ENCODE peak calls at places on chromosome 10, in seven cellular contexts. T, Y, O, M, W, G and P are unnamed samples.

GRCh38 chr10:14603539-14604102 is 171.1 kb downstream of the FAM107B start:
- DNase-seq in T (peak; percentile 37), Y (peak; percentile 49), O (peak; percentile 35), M (peak; percentile 67), W (peak; percentile 8), G (peak; percentile 58), P (no peak)

GRCh38 chr10:104197364-104197763 is 34.8 kb downstream of the CFAP43 start:
- DNase-seq in T (no peak), Y (no peak), O (no peak), M (no peak), W (peak; percentile 73), G (no peak), P (no peak)

GRCh38 chr10:13162013-13162364 is 631 bp downstream of the MCM10 start:
- DNase-seq in T (no peak), Y (no peak), O (no peak), M (peak; percentile 39), W (no peak), G (no peak), P (no peak)

GRCh38 chr10:61120805-61121204 is 176.8 kb upstream of the RHOBTB1 start:
- DNase-seq in T (no peak), Y (no peak), O (no peak), M (no peak), W (no peak), G (no peak), P (no peak)

GRCh38 chr10:4427524-4427923 is 398.5 kb upstream of the AKR1E2 start:
- DNase-seq in T (no peak), Y (no peak), O (no peak), M (no peak), W (no peak), G (no peak), P (no peak)

GRCh38 chr10:90968448-90969086 is 47.7 kb upstream of the ANKRD1 start:
- DNase-seq in T (no peak), Y (no peak), O (no peak), M (no peak), W (peak; percentile 82), G (no peak), P (no peak)

GRCh38 chr10:24385776-24386175 is 176.8 kb downstream of the KIAA1217 start:
- DNase-seq in T (no peak), Y (no peak), O (no peak), M (no peak), W (no peak), G (no peak), P (no peak)

GRCh38 chr10:86443069-86443468 is 76.5 kb upstream of the GRID1 start:
- DNase-seq in T (no peak), Y (no peak), O (no peak), M (no peak), W (no peak), G (no peak), P (no peak)

GRCh38 chr10:24603333-24603732 is 120.4 kb downstream of the ARHGAP21 start:
- DNase-seq in T (no peak), Y (no peak), O (no peak), M (no peak), W (peak; percentile 53), G (no peak), P (no peak)

GRCh38 chr10:123009105-123009805 is 449 bp downstream of the ACADSB start:
- DNase-seq in T (peak; percentile 14), Y (peak; percentile 21), O (peak; percentile 38), M (peak; percentile 51), W (peak; percentile 1), G (peak; percentile 51), P (peak; percentile 70)

GRCh38 chr10:16117305-16117695 is 257.0 kb upstream of the MINDY3 start:
- DNase-seq in T (no peak), Y (no peak), O (no peak), M (no peak), W (no peak), G (no peak), P (no peak)

GRCh38 chr10:43115881-43116595 is 22.2 kb upstream of the CSGALNACT2 start:
- DNase-seq in T (no peak), Y (no peak), O (no peak), M (no peak), W (no peak), G (no peak), P (no peak)

GRCh38 chr10:110995301-110995700 is 75.9 kb downstream of the SHOC2 start:
- DNase-seq in T (no peak), Y (no peak), O (no peak), M (no peak), W (no peak), G (no peak), P (peak; percentile 74)

GRCh38 chr10:104297697-104298660 is 29.0 kb downstream of the GSTO2 start:
- DNase-seq in T (no peak), Y (peak; percentile 41), O (no peak), M (peak; percentile 69), W (no peak), G (no peak), P (peak; percentile 94)

GRCh38 chr10:124075116-124075955 is 18.1 kb downstream of the CHST15 start:
- DNase-seq in T (no peak), Y (peak; percentile 48), O (no peak), M (peak; percentile 86), W (no peak), G (no peak), P (no peak)

GRCh38 chr10:64334084-64334483 is 812.9 kb downstream of the REEP3 start:
- DNase-seq in T (no peak), Y (no peak), O (no peak), M (no peak), W (peak; percentile 15), G (no peak), P (no peak)

GRCh38 chr10:24722131-24722675 is 1.5 kb downstream of the ARHGAP21 start:
- DNase-seq in T (no peak), Y (no peak), O (no peak), M (no peak), W (no peak), G (no peak), P (no peak)

GRCh38 chr10:15642095-15642494 is 77.6 kb downstream of the ITGA8 start:
- DNase-seq in T (no peak), Y (no peak), O (no peak), M (no peak), W (peak; percentile 6), G (no peak), P (no peak)

GRCh38 chr10:101995451-101996063 is 60.4 kb downstream of the ARMH3 start:
- DNase-seq in T (no peak), Y (no peak), O (no peak), M (no peak), W (peak; percentile 44), G (no peak), P (no peak)

GRCh38 chr10:63671317-63671937 is 150.2 kb downstream of the REEP3 start:
- DNase-seq in T (no peak), Y (no peak), O (no peak), M (no peak), W (no peak), G (no peak), P (no peak)

GRCh38 chr10:118045154-118045841 is 1.4 kb downstream of the RAB11FIP2 start:
- DNase-seq in T (no peak), Y (no peak), O (no peak), M (no peak), W (no peak), G (no peak), P (no peak)

GRCh38 chr10:3666525-3667302 is 118.3 kb downstream of the KLF6 start:
- DNase-seq in T (peak; percentile 42), Y (no peak), O (no peak), M (no peak), W (no peak), G (peak; percentile 70), P (no peak)

GRCh38 chr10:35058686-35059085 is 31.5 kb downstream of the CUL2 start:
- DNase-seq in T (no peak), Y (no peak), O (no peak), M (no peak), W (no peak), G (no peak), P (no peak)

GRCh38 chr10:73953665-73954064 is 42.7 kb downstream of the PLAU start:
- DNase-seq in T (no peak), Y (no peak), O (no peak), M (no peak), W (no peak), G (no peak), P (no peak)

GRCh38 chr10:50607526-50607925 is 16.2 kb downstream of the SGMS1 start:
- DNase-seq in T (no peak), Y (no peak), O (no peak), M (no peak), W (peak; percentile 40), G (no peak), P (no peak)
- H3K4me1 ChIP-seq in T (peaks cover 71% of the 10 kb centered on the region), Y (peaks cover 53% of the 10 kb centered on the region), O (peaks cover 90% of the 10 kb centered on the region), M (peaks cover 8% of the 10 kb centered on the region), W (peaks cover 58% of the 10 kb centered on the region), G (peaks cover 8% of the 10 kb centered on the region), P (peaks cover 14% of the 10 kb centered on the region)

DNA sequence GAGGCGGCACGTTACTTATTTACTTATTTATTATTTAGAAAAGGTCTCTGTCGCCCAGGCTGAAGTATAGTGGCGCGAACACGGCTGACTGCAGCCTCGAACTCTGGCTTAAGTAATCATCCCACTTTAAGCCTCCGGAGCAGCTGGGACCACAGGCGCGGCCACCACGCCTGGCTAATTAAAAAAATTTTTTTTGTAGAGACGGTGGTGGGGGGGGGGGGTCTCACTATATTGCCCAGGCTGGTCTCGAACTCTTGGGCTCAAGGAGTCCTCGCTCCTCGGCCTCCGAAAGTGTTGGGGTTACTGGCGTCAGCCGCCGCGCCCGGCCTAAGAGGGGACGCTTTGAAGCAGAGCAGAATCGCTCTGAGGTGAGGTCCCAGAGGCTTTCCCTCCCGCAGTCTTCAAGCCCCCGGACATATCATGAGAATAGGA is 675 bp upstream of the FRAT2 start:
- DNase-seq in T (no peak), Y (peak; percentile 50), O (peak; percentile 31), M (peak; percentile 72), W (no peak), G (no peak), P (peak; percentile 70)
- H3K27ac ChIP-seq in T (peak overlapping the region; percentile 98), Y (peak overlapping the region; percentile 54), O (peak overlapping the region; percentile 82), M (peak overlapping the region; percentile 94), W (no peak overlapping the region), G (no peak overlapping the region), P (no peak overlapping the region)

GRCh38 chr10:112585960-112586359 is 138.9 kb downstream of the VTI1A start:
- DNase-seq in T (no peak), Y (no peak), O (no peak), M (no peak), W (no peak), G (no peak), P (no peak)
- H3K4me1 ChIP-seq in T (no peaks in the 10 kb centered on the region), Y (no peaks in the 10 kb centered on the region), O (no peaks in the 10 kb centered on the region), M (peaks cover 37% of the 10 kb centered on the region), W (peaks cover 34% of the 10 kb centered on the region), G (peaks cover 6% of the 10 kb centered on the region), P (no peaks in the 10 kb centered on the region)

GRCh38 chr10:75234683-75235374 is 928 bp downstream of the COMTD1 start:
- DNase-seq in T (no peak), Y (peak; percentile 62), O (no peak), M (peak; percentile 85), W (peak; percentile 35), G (peak; percentile 56), P (peak; percentile 90)

GRCh38 chr10:75235375-75236177 is at the start of gene COMTD1:
- DNase-seq in T (peak; percentile 95), Y (peak; percentile 95), O (peak; percentile 98), M (peak; percentile 95), W (peak; percentile 100), G (peak; percentile 95), P (peak; percentile 99)

GRCh38 chr10:75238182-75239180 is 2.7 kb upstream of the COMTD1 start:
- DNase-seq in T (no peak), Y (no peak), O (peak; percentile 6), M (no peak), W (no peak), G (no peak), P (peak; percentile 63)

GRCh38 chr10:75234017-75234682 is 1.6 kb downstream of the COMTD1 start:
- DNase-seq in T (peak; percentile 99), Y (peak; percentile 94), O (peak; percentile 99), M (peak; percentile 96), W (peak; percentile 100), G (peak; percentile 96), P (peak; percentile 100)

GRCh38 chr10:75236178-75236825 is 545 bp upstream of the COMTD1 start:
- DNase-seq in T (no peak), Y (no peak), O (no peak), M (no peak), W (no peak), G (no peak), P (no peak)
- H3K27ac ChIP-seq in T (peak overlapping the region; percentile 45), Y (no peak overlapping the region), O (peak overlapping the region; percentile 92), M (no peak overlapping the region), W (no peak overlapping the region), G (no peak overlapping the region), P (no peak overlapping the region)